ENCODE peak calls at places on chromosome 2, in nine cellular contexts. R is ovary, G is A549, M is K562, U is GM13976, T is mammary epithelial cell, L is MM.1S, S is glutamatergic neuron, V is kidney. Y is an unnamed sample.

GRCh38 chr2:197273485-197273884 is 37.1 kb downstream of the ANKRD44 start:
- DNase-seq in G (no peak), U (no peak), M (no peak), S (peak; percentile 22), L (no peak), T (no peak), V (no peak), R (no peak), Y (no peak)

GRCh38 chr2:154402138-154402714 is 296.3 kb upstream of the KCNJ3 start:
- DNase-seq in T (peak; percentile 20), M (no peak), L (peak; percentile 35), U (no peak), S (no peak), R (no peak), G (peak; percentile 8), V (no peak), Y (no peak)

GRCh38 chr2:223104741-223105140 is 52.8 kb downstream of the KCNE4 start:
- DNase-seq in S (no peak), U (no peak), M (no peak), G (no peak), T (no peak), R (no peak), L (no peak), V (no peak), Y (no peak)

GRCh38 chr2:157428500-157429175 is 15.3 kb downstream of the CYTIP start:
- DNase-seq in U (no peak), L (no peak), S (no peak), G (no peak), V (no peak), M (no peak), R (no peak), T (no peak), Y (no peak)

GRCh38 chr2:231221761-231222160 is 23.3 kb downstream of the ARMC9 start:
- DNase-seq in L (no peak), G (no peak), M (no peak), U (no peak), V (no peak), R (no peak), S (no peak), T (no peak), Y (no peak)

GRCh38 chr2:50597206-50597605 is 434.7 kb downstream of the NRXN1 start:
- DNase-seq in R (no peak), L (no peak), T (no peak), S (no peak), G (no peak), V (no peak), M (no peak), U (no peak), Y (no peak)

GRCh38 chr2:223474893-223475292 is 127.3 kb downstream of the SCG2 start:
- DNase-seq in S (no peak), M (no peak), T (no peak), R (no peak), L (no peak), V (no peak), U (no peak), G (no peak), Y (no peak)

GRCh38 chr2:220736778-220737177 is 835.3 kb downstream of the EPHA4 start:
- DNase-seq in V (no peak), M (no peak), U (no peak), T (no peak), G (no peak), R (no peak), S (no peak), L (no peak), Y (no peak)

GRCh38 chr2:173184031-173185004 is 108.7 kb downstream of the MAP3K20 start:
- DNase-seq in M (peak; percentile 29), L (no peak), U (no peak), S (no peak), T (peak; percentile 97), V (no peak), R (peak; percentile 37), G (peak; percentile 75), Y (no peak)

GRCh38 chr2:157150747-157151146 is 106.8 kb upstream of the GALNT5 start:
- DNase-seq in M (no peak), L (peak; percentile 11), S (no peak), G (peak; percentile 4), T (no peak), V (no peak), U (peak; percentile 25), R (no peak), Y (peak; percentile 29)

GRCh38 chr2:43026451-43027102 is 199.8 kb downstream of the ZFP36L2 start:
- DNase-seq in R (no peak), L (no peak), M (no peak), T (no peak), U (no peak), V (no peak), S (no peak), G (no peak), Y (no peak)

GRCh38 chr2:217876253-217876570 is 126.6 kb downstream of the TNS1 start:
- DNase-seq in R (no peak), L (no peak), M (no peak), S (no peak), V (no peak), G (no peak), U (no peak), T (no peak), Y (no peak)

GRCh38 chr2:100640329-100641114 is 77.7 kb downstream of the PDCL3 start:
- DNase-seq in L (no peak), R (no peak), V (no peak), U (no peak), S (no peak), T (peak; percentile 1), G (no peak), M (no peak), Y (no peak)

GRCh38 chr2:191626497-191627151 is 51.3 kb upstream of the NABP1 start:
- DNase-seq in S (no peak), V (no peak), U (no peak), R (no peak), T (peak; percentile 66), M (no peak), L (no peak), G (no peak), Y (no peak)

GRCh38 chr2:29920130-29920577 is 1.2 kb downstream of the ALK start:
- DNase-seq in M (peak; percentile 45), S (peak; percentile 45), R (peak; percentile 75), L (peak; percentile 68), V (peak; percentile 86), U (peak; percentile 69), G (peak; percentile 16), T (peak; percentile 32), Y (peak; percentile 54)

GRCh38 chr2:25982273-25982967 is at the start of gene KIF3C:
- DNase-seq in T (peak; percentile 70), M (peak; percentile 83), L (peak; percentile 67), U (peak; percentile 88), V (peak; percentile 85), S (peak; percentile 90), R (peak; percentile 77), G (peak; percentile 82), Y (peak; percentile 83)

GRCh38 chr2:126882736-126883660 is 15.7 kb upstream of the TEX51 start:
- DNase-seq in S (no peak), L (no peak), U (no peak), T (no peak), G (no peak), R (no peak), M (no peak), V (no peak), Y (no peak)

GRCh38 chr2:134737671-134738070 is 18.9 kb upstream of the TMEM163 start:
- DNase-seq in V (no peak), L (no peak), S (no peak), R (no peak), U (no peak), M (no peak), G (no peak), T (no peak), Y (no peak)

GRCh38 chr2:223526106-223526505 is 76.1 kb downstream of the SCG2 start:
- DNase-seq in U (no peak), V (no peak), R (no peak), G (no peak), T (peak; percentile 65), S (no peak), L (no peak), M (no peak), Y (no peak)

DNA sequence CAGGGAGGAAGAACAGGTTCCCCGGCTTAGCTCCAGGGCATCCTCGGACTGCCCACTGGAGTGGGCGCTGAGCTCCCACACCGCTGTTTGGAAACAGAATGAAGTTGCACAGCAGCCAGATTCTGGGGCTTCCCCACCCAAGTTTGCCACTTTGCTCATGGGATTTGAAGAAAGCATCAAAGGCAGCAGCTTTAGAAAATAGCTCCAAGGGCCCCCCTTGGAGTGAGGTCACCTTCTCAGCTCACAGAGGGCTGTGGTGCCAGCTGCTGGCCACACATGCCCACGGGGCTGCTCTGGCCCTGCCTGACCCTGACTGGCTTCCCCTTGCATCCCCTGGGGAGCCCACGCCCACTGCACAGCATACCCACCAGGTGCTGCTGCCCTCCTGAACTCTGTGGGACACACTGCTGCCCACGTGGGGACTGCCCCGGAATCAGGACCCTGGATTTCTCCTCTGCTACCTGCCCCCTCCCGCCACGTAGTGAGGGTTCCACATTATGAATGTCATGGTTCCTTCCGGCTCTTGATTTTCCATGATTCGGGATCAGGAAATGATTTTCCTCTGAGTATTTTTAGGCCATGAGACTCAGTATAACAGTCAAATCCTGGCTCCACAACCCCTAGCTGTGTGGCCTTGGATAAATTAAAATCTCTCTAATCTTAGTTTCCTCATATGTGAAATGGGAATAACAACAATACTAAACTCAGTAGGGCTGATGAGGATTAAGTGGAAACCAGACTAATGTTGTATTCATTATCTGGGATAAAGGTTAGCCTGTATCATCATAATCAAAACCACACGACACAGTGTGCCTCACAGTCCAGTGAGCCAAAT is 70.2 kb downstream of the TGOLN2 start:
- DNase-seq in S (no peak), M (no peak), L (no peak), V (no peak), U (no peak), T (no peak), G (no peak), R (no peak), Y (no peak)
- TF ChIP-seq CTCF in S (no peak), M (no peak), L (no peak), V (no peak), U (no peak), T (no peak), G (no peak), R (no peak), Y (no peak)

GRCh38 chr2:15485949-15486348 is 75.2 kb downstream of the NBAS start:
- DNase-seq in L (no peak), T (no peak), M (no peak), U (no peak), R (no peak), V (no peak), G (no peak), S (no peak), Y (no peak)
- TF ChIP-seq CTCF in L (no peak), T (no peak), M (no peak), U (no peak), R (no peak), V (no peak), G (no peak), S (no peak), Y (no peak)

GRCh38 chr2:62158444-62159121 is 37.3 kb upstream of the B3GNT2 start:
- DNase-seq in V (no peak), G (no peak), T (no peak), U (no peak), M (no peak), R (no peak), L (no peak), S (no peak), Y (no peak)
- TF ChIP-seq CTCF in V (no peak), G (no peak), T (no peak), U (no peak), M (no peak), R (no peak), L (no peak), S (no peak), Y (no peak)

GRCh38 chr2:198657520-198658121 is 800.1 kb downstream of the SATB2 start:
- DNase-seq in R (no peak), T (peak; percentile 8), S (peak; percentile 52), L (peak; percentile 33), G (no peak), M (peak; percentile 6), V (no peak), U (peak; percentile 3), Y (no peak)
- TF ChIP-seq CTCF in R (no peak), T (peak; percentile 61), S (peak; percentile 79), L (peak; percentile 61), G (peak; percentile 43), M (peak; percentile 15), V (peak; percentile 37), U (peak; percentile 13), Y (peak; percentile 20)

Y was measured in GM10248.